ENCODE peak calls at places on chromosomes 7 and 10, in four cellular contexts. One of them, this sample, is unnamed.

GRCh38 chr7:117871778-117872538 is 1.3 kb downstream of the CTTNBP2 start:
- DNase-seq in fibroblast of lung: peak
- DNase-seq in stimulated activated CD8-positive, alpha-beta memory T cell treated with anti-CD3 and anti-CD28 coated beads, Interleukin-7, amount 100 ng/mL, for 24 hours: no peak
- DNase-seq in NCI-H1092: no peak
- DNase-seq in this sample: no peak

GRCh38 chr7:129906700-129907099 is 46.1 kb downstream of the UBE2H start:
- DNase-seq in stimulated activated CD8-positive, alpha-beta memory T cell treated with anti-CD3 and anti-CD28 coated beads, Interleukin-7, amount 100 ng/mL, for 24 hours: no peak
- DNase-seq in fibroblast of lung: peak
- DNase-seq in NCI-H1092: no peak
- DNase-seq in this sample: peak

GRCh38 chr10:31136951-31137885 is 105.6 kb upstream of the ZNF438 start:
- DNase-seq in stimulated activated CD8-positive, alpha-beta memory T cell treated with anti-CD3 and anti-CD28 coated beads, Interleukin-7, amount 100 ng/mL, for 24 hours: no peak
- DNase-seq in NCI-H1092: no peak
- DNase-seq in fibroblast of lung: peak
- DNase-seq in this sample: peak

GRCh38 chr7:211033-211714 is 18.8 kb downstream of the FAM20C start:
- DNase-seq in stimulated activated CD8-positive, alpha-beta memory T cell treated with anti-CD3 and anti-CD28 coated beads, Interleukin-7, amount 100 ng/mL, for 24 hours: no peak
- DNase-seq in fibroblast of lung: no peak
- DNase-seq in NCI-H1092: no peak
- DNase-seq in this sample: no peak

GRCh38 chr7:28173531-28173930 is 7.1 kb downstream of the JAZF1 start:
- DNase-seq in NCI-H1092: no peak
- DNase-seq in fibroblast of lung: no peak
- DNase-seq in stimulated activated CD8-positive, alpha-beta memory T cell treated with anti-CD3 and anti-CD28 coated beads, Interleukin-7, amount 100 ng/mL, for 24 hours: no peak
- DNase-seq in this sample: no peak

GRCh38 chr7:74033372-74034311 is 5.7 kb downstream of the ELN start:
- DNase-seq in stimulated activated CD8-positive, alpha-beta memory T cell treated with anti-CD3 and anti-CD28 coated beads, Interleukin-7, amount 100 ng/mL, for 24 hours: no peak
- DNase-seq in fibroblast of lung: peak
- DNase-seq in NCI-H1092: no peak
- DNase-seq in this sample: peak

GRCh38 chr7:106119719-106120118 is 7.6 kb upstream of the SYPL1 start:
- DNase-seq in fibroblast of lung: no peak
- DNase-seq in NCI-H1092: no peak
- DNase-seq in stimulated activated CD8-positive, alpha-beta memory T cell treated with anti-CD3 and anti-CD28 coated beads, Interleukin-7, amount 100 ng/mL, for 24 hours: no peak
- DNase-seq in this sample: no peak

GRCh38 chr7:55255501-55256445 is 109.4 kb upstream of the LANCL2 start:
- DNase-seq in fibroblast of lung: peak
- DNase-seq in NCI-H1092: peak
- DNase-seq in stimulated activated CD8-positive, alpha-beta memory T cell treated with anti-CD3 and anti-CD28 coated beads, Interleukin-7, amount 100 ng/mL, for 24 hours: peak
- DNase-seq in this sample: peak

GRCh38 chr10:95456486-95456885 is 104.7 kb downstream of the SORBS1 start:
- DNase-seq in NCI-H1092: no peak
- DNase-seq in fibroblast of lung: no peak
- DNase-seq in stimulated activated CD8-positive, alpha-beta memory T cell treated with anti-CD3 and anti-CD28 coated beads, Interleukin-7, amount 100 ng/mL, for 24 hours: no peak
- DNase-seq in this sample: no peak

GRCh38 chr10:57979466-57979865 is 288.2 kb downstream of the IPMK start:
- DNase-seq in fibroblast of lung: peak
- DNase-seq in stimulated activated CD8-positive, alpha-beta memory T cell treated with anti-CD3 and anti-CD28 coated beads, Interleukin-7, amount 100 ng/mL, for 24 hours: no peak
- DNase-seq in NCI-H1092: no peak
- DNase-seq in this sample: peak

GRCh38 chr7:138338361-138338760 is 121.7 kb upstream of the TRIM24 start:
- DNase-seq in fibroblast of lung: peak
- DNase-seq in stimulated activated CD8-positive, alpha-beta memory T cell treated with anti-CD3 and anti-CD28 coated beads, Interleukin-7, amount 100 ng/mL, for 24 hours: no peak
- DNase-seq in NCI-H1092: peak
- DNase-seq in this sample: peak

GRCh38 chr7:24943096-24943948 is 36.7 kb downstream of the OSBPL3 start:
- DNase-seq in NCI-H1092: no peak
- DNase-seq in fibroblast of lung: no peak
- DNase-seq in stimulated activated CD8-positive, alpha-beta memory T cell treated with anti-CD3 and anti-CD28 coated beads, Interleukin-7, amount 100 ng/mL, for 24 hours: no peak
- DNase-seq in this sample: no peak

GRCh38 chr7:5695037-5695708 is 86.3 kb downstream of the RNF216 start:
- DNase-seq in stimulated activated CD8-positive, alpha-beta memory T cell treated with anti-CD3 and anti-CD28 coated beads, Interleukin-7, amount 100 ng/mL, for 24 hours: peak
- DNase-seq in fibroblast of lung: peak
- DNase-seq in NCI-H1092: no peak
- DNase-seq in this sample: peak

GRCh38 chr10:74585231-74586087 is 240.9 kb upstream of the KAT6B start:
- DNase-seq in fibroblast of lung: no peak
- DNase-seq in NCI-H1092: no peak
- DNase-seq in stimulated activated CD8-positive, alpha-beta memory T cell treated with anti-CD3 and anti-CD28 coated beads, Interleukin-7, amount 100 ng/mL, for 24 hours: peak
- DNase-seq in this sample: no peak

GRCh38 chr7:106236065-106236464 is 48.7 kb downstream of the NAMPT start:
- DNase-seq in fibroblast of lung: no peak
- DNase-seq in NCI-H1092: no peak
- DNase-seq in stimulated activated CD8-positive, alpha-beta memory T cell treated with anti-CD3 and anti-CD28 coated beads, Interleukin-7, amount 100 ng/mL, for 24 hours: no peak
- DNase-seq in this sample: no peak

GRCh38 chr7:37065779-37066271 is 341.5 kb upstream of the AOAH start:
- DNase-seq in fibroblast of lung: peak
- DNase-seq in stimulated activated CD8-positive, alpha-beta memory T cell treated with anti-CD3 and anti-CD28 coated beads, Interleukin-7, amount 100 ng/mL, for 24 hours: peak
- DNase-seq in NCI-H1092: no peak
- DNase-seq in this sample: peak

GRCh38 chr10:49320191-49320590 is 21.2 kb downstream of the C10orf71 start:
- DNase-seq in fibroblast of lung: no peak
- DNase-seq in stimulated activated CD8-positive, alpha-beta memory T cell treated with anti-CD3 and anti-CD28 coated beads, Interleukin-7, amount 100 ng/mL, for 24 hours: no peak
- DNase-seq in NCI-H1092: no peak
- DNase-seq in this sample: no peak

GRCh38 chr7:99374121-99375064 is at the start of gene ARPC1B:
- DNase-seq in fibroblast of lung: peak
- DNase-seq in stimulated activated CD8-positive, alpha-beta memory T cell treated with anti-CD3 and anti-CD28 coated beads, Interleukin-7, amount 100 ng/mL, for 24 hours: peak
- DNase-seq in NCI-H1092: peak
- DNase-seq in this sample: peak

GRCh38 chr7:147804032-147804431 is 786.5 kb upstream of the C7orf33 start:
- DNase-seq in NCI-H1092: no peak
- DNase-seq in stimulated activated CD8-positive, alpha-beta memory T cell treated with anti-CD3 and anti-CD28 coated beads, Interleukin-7, amount 100 ng/mL, for 24 hours: no peak
- DNase-seq in fibroblast of lung: no peak
- DNase-seq in this sample: no peak

GRCh38 chr7:146772581-146772980 is 656.0 kb downstream of the CNTNAP2 start:
- DNase-seq in NCI-H1092: no peak
- DNase-seq in fibroblast of lung: no peak
- DNase-seq in stimulated activated CD8-positive, alpha-beta memory T cell treated with anti-CD3 and anti-CD28 coated beads, Interleukin-7, amount 100 ng/mL, for 24 hours: no peak
- DNase-seq in this sample: no peak

GRCh38 chr7:101901661-101902491 is 84.5 kb downstream of the CUX1 start:
- DNase-seq in fibroblast of lung: peak
- DNase-seq in stimulated activated CD8-positive, alpha-beta memory T cell treated with anti-CD3 and anti-CD28 coated beads, Interleukin-7, amount 100 ng/mL, for 24 hours: no peak
- DNase-seq in NCI-H1092: no peak
- DNase-seq in this sample: peak

GRCh38 chr7:14233026-14233897 is 243.8 kb upstream of the ETV1 start:
- DNase-seq in fibroblast of lung: peak
- DNase-seq in NCI-H1092: no peak
- DNase-seq in stimulated activated CD8-positive, alpha-beta memory T cell treated with anti-CD3 and anti-CD28 coated beads, Interleukin-7, amount 100 ng/mL, for 24 hours: no peak
- DNase-seq in this sample: peak

GRCh38 chr10:33211123-33211878 is 123.2 kb downstream of the NRP1 start:
- DNase-seq in stimulated activated CD8-positive, alpha-beta memory T cell treated with anti-CD3 and anti-CD28 coated beads, Interleukin-7, amount 100 ng/mL, for 24 hours: no peak
- DNase-seq in NCI-H1092: no peak
- DNase-seq in fibroblast of lung: peak
- DNase-seq in this sample: peak

GRCh38 chr10:131865223-131865917 is 35.4 kb upstream of the PPP2R2D start:
- DNase-seq in fibroblast of lung: no peak
- DNase-seq in NCI-H1092: no peak
- DNase-seq in stimulated activated CD8-positive, alpha-beta memory T cell treated with anti-CD3 and anti-CD28 coated beads, Interleukin-7, amount 100 ng/mL, for 24 hours: no peak
- DNase-seq in this sample: no peak

GRCh38 chr10:103895458-103896186 is 22.4 kb downstream of the STN1 start:
- DNase-seq in NCI-H1092: no peak
- DNase-seq in stimulated activated CD8-positive, alpha-beta memory T cell treated with anti-CD3 and anti-CD28 coated beads, Interleukin-7, amount 100 ng/mL, for 24 hours: no peak
- DNase-seq in fibroblast of lung: peak
- DNase-seq in this sample: peak

GRCh38 chr10:88850712-88851111 is 932 bp downstream of the ANKRD22 start:
- DNase-seq in fibroblast of lung: no peak
- DNase-seq in NCI-H1092: no peak
- DNase-seq in stimulated activated CD8-positive, alpha-beta memory T cell treated with anti-CD3 and anti-CD28 coated beads, Interleukin-7, amount 100 ng/mL, for 24 hours: no peak
- DNase-seq in this sample: no peak

GRCh38 chr10:116761883-116762282 is 19.5 kb upstream of the HSPA12A start:
- DNase-seq in NCI-H1092: no peak
- DNase-seq in stimulated activated CD8-positive, alpha-beta memory T cell treated with anti-CD3 and anti-CD28 coated beads, Interleukin-7, amount 100 ng/mL, for 24 hours: no peak
- DNase-seq in fibroblast of lung: no peak
- DNase-seq in this sample: no peak

GRCh38 chr7:155208681-155209477 is 88.8 kb upstream of the INSIG1 start:
- DNase-seq in NCI-H1092: no peak
- DNase-seq in fibroblast of lung: peak
- DNase-seq in stimulated activated CD8-positive, alpha-beta memory T cell treated with anti-CD3 and anti-CD28 coated beads, Interleukin-7, amount 100 ng/mL, for 24 hours: no peak
- DNase-seq in this sample: peak

GRCh38 chr7:131105803-131106680 is 221.6 kb upstream of the MKLN1 start:
- DNase-seq in NCI-H1092: peak
- DNase-seq in fibroblast of lung: peak
- DNase-seq in stimulated activated CD8-positive, alpha-beta memory T cell treated with anti-CD3 and anti-CD28 coated beads, Interleukin-7, amount 100 ng/mL, for 24 hours: peak
- DNase-seq in this sample: peak

GRCh38 chr7:137844690-137845425 is 1.9 kb downstream of the DGKI start:
- DNase-seq in stimulated activated CD8-positive, alpha-beta memory T cell treated with anti-CD3 and anti-CD28 coated beads, Interleukin-7, amount 100 ng/mL, for 24 hours: no peak
- DNase-seq in NCI-H1092: no peak
- DNase-seq in fibroblast of lung: no peak
- DNase-seq in this sample: no peak

GRCh38 chr10:132913559-132914115 is 28.7 kb downstream of the CFAP46 start:
- DNase-seq in NCI-H1092: no peak
- DNase-seq in stimulated activated CD8-positive, alpha-beta memory T cell treated with anti-CD3 and anti-CD28 coated beads, Interleukin-7, amount 100 ng/mL, for 24 hours: no peak
- DNase-seq in fibroblast of lung: no peak
- DNase-seq in this sample: no peak

This sample was measured in fibroblast of pulmonary artery.